ENCODE peak calls at places on chromosomes 12 and 14, in six cellular contexts. D, G, F, L, O and P are unnamed samples.

GRCh38 chr14:51850651-51851050 is 9.8 kb upstream of the GNG2 start:
- DNase-seq in D (no peak), G (no peak), F (no peak), L (no peak), O (no peak), P (no peak)

GRCh38 chr12:13373131-13373530 is 176.6 kb downstream of the EMP1 start:
- DNase-seq in D (no peak), G (no peak), F (no peak), L (no peak), O (no peak), P (no peak)

GRCh38 chr14:102351023-102351422 is 11.7 kb downstream of the CINP start:
- DNase-seq in D (no peak), G (no peak), F (no peak), L (no peak), O (peak), P (no peak)

GRCh38 chr14:21965042-21965441 is 291.4 kb upstream of the OR4E1 start:
- DNase-seq in D (no peak), G (no peak), F (no peak), L (no peak), O (no peak), P (no peak)

GRCh38 chr12:124240493-124240892 is 54.4 kb upstream of the RFLNA start:
- DNase-seq in D (no peak), G (no peak), F (no peak), L (no peak), O (no peak), P (no peak)

GRCh38 chr14:93745603-93746273 is 42.5 kb downstream of the PRIMA1 start:
- DNase-seq in D (no peak), G (no peak), F (no peak), L (no peak), O (no peak), P (no peak)

GRCh38 chr12:67415473-67415872 is 146.3 kb downstream of the CAND1 start:
- DNase-seq in D (no peak), G (no peak), F (no peak), L (peak), O (no peak), P (no peak)

GRCh38 chr12:49698619-49699545 is 8.3 kb downstream of the FMNL3 start:
- DNase-seq in D (no peak), G (no peak), F (no peak), L (peak), O (peak), P (no peak)

GRCh38 chr14:75970989-75971388 is 10.8 kb downstream of the TGFB3 start:
- DNase-seq in D (no peak), G (no peak), F (no peak), L (no peak), O (no peak), P (no peak)
- TF ChIP-seq CTCF in D (no peak), G (no peak), F (no peak), L (no peak), O (no peak), P (no peak)

DNA sequence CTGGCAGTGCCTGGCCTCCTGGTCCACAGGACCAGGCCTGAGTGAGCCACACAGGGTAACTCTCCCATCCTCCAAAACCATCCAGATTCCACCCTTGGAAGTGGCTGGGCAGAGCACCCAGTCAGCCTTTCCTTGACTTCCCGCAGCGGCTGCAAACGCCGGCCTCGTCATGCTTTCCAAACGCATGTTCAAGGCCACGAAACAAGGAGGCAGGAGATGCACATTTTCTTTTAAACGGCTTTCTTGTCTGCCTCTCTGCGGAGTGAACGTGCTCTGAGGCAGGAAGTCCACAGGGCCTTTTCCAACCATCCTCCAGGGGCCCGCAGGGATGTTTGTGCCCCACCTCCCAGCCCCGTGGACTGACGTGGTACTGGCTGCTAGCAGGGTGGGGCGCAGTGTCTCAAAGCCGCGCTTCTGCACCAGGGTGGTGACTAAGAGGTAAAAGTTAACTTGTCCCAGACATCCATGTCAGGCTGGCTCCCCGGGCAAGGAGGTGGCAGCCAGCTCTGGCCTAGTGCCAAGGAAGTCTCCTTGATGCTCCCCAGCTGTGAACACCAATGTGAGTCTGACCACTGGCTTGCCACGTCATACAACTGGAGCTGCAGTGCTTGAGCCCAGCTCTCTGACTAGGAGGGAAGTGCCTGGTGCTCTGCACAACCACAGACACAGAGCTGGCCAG is 45.0 kb downstream of the KCNA5 start:
- DNase-seq in D (no peak), G (no peak), F (peak), L (peak), O (no peak), P (no peak)
- TF ChIP-seq CTCF in D (no peak), G (no peak), F (no peak), L (no peak), O (no peak), P (no peak)

DNA sequence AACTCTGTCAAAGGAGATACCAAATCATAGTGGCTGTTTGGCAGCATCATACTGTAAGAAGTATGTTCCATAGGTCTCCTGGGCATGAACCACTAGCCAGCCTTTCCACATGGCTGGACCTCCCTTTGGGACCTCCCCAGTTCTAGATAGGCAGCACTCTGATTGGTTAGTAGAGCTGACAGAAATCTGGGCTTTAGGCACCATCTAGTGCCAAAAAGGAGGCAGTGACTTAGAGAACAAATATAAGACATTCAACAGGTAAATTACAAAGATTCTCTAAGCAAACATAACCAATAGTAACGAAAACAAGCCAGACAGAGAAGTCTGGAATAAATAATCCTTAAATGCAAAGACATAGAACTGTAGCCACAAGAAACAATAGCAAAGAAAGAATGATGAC is 148.0 kb upstream of the PDE3A start:
- DNase-seq in D (no peak), G (no peak), F (no peak), L (peak), O (no peak), P (no peak)
- TF ChIP-seq CTCF in D (peak), G (no peak), F (no peak), L (peak), O (peak), P (peak)

GRCh38 chr12:113561381-113561780 is 89.7 kb upstream of the LHX5 start:
- DNase-seq in D (no peak), G (no peak), F (no peak), L (no peak), O (no peak), P (no peak)
- TF ChIP-seq CTCF in D (no peak), G (no peak), F (no peak), L (no peak), O (no peak), P (no peak)

GRCh38 chr12:38669081-38669480 is 236.3 kb downstream of the CPNE8 start:
- DNase-seq in D (no peak), G (no peak), F (no peak), L (no peak), O (no peak), P (no peak)

GRCh38 chr12:38662851-38663250 is 242.5 kb downstream of the CPNE8 start:
- DNase-seq in D (no peak), G (no peak), F (no peak), L (peak), O (no peak), P (no peak)

GRCh38 chr12:38666425-38666824 is 239.0 kb downstream of the CPNE8 start:
- DNase-seq in D (no peak), G (no peak), F (no peak), L (no peak), O (no peak), P (no peak)

GRCh38 chr12:38669530-38669929 is 235.9 kb downstream of the CPNE8 start:
- DNase-seq in D (no peak), G (no peak), F (no peak), L (no peak), O (no peak), P (no peak)

DNA sequence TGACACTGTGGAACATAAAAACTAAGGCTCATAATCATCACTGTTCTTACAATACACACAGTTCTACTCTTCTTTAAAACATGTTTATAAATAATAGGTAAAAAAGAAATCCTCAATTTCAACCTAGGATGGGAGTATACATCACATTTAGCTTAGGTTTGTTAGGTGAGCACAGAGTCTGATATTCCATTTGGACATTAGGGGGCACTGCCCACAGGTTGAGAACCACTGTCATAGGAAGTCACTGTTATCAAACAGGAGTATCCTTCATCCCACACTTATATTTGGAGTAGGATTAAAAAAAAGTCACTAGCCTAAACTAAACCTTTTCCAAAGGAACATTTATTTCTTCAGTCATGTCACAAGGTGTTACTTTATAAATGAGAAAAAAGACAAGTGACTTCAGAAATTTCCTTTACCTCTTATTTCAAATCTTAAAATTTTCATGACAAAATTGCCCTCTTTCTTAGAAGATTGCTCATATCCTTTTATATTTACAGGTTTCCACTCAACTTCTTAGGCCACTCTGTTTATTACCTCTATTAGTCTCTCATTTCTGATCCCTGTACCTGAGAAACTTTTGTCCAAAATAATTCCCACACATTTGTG is 240.6 kb downstream of the CPNE8 start:
- DNase-seq in D (no peak), G (no peak), F (no peak), L (peak), O (no peak), P (no peak)
- TF ChIP-seq CTCF in D (no peak), G (no peak), F (no peak), L (peak), O (peak), P (peak)

GRCh38 chr12:7642876-7643309 is 22.8 kb downstream of the APOBEC1 start:
- DNase-seq in D (no peak), G (no peak), F (no peak), L (no peak), O (no peak), P (no peak)
- TF ChIP-seq CTCF in D (peak), G (peak), F (no peak), L (peak), O (peak), P (peak)

GRCh38 chr12:4580165-4580773 is 18.3 kb downstream of the DYRK4 start:
- DNase-seq in D (no peak), G (no peak), F (no peak), L (no peak), O (no peak), P (no peak)

GRCh38 chr12:4584896-4585295 is 22.9 kb downstream of the DYRK4 start:
- DNase-seq in D (no peak), G (no peak), F (no peak), L (no peak), O (no peak), P (no peak)

GRCh38 chr12:4584281-4584680 is 22.3 kb downstream of the DYRK4 start:
- DNase-seq in D (no peak), G (no peak), F (no peak), L (no peak), O (no peak), P (no peak)

GRCh38 chr12:4579305-4580097 is 17.5 kb downstream of the DYRK4 start:
- DNase-seq in D (no peak), G (no peak), F (no peak), L (peak), O (no peak), P (no peak)
- TF ChIP-seq CTCF in D (no peak), G (no peak), F (no peak), L (peak), O (peak), P (peak)

DNA sequence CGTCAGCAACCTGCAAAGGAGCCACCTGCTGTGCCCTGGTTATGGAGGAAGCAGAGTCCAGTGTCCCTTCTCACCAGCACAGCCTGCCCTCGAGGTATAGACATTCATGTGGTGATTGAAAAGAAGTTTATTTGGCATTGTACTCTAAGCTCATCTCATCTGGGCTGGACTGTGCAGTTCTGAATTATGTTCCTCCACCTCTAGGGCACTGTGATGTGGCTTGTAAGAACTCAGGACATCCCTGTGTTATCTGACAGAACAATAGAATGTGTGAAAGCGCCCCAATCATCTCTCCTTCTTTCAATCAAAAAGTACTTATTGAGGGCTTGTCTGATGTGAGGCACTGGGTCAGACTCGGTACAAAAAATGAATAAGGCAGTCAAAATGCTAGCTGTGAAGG is 140.1 kb downstream of the DHRS2 start:
- DNase-seq in D (no peak), G (no peak), F (no peak), L (no peak), O (no peak), P (no peak)
- TF ChIP-seq CTCF in D (no peak), G (no peak), F (no peak), L (no peak), O (no peak), P (no peak)

GRCh38 chr12:53738834-53739284 is 11.6 kb upstream of the CALCOCO1 start:
- DNase-seq in D (no peak), G (no peak), F (no peak), L (no peak), O (no peak), P (no peak)

GRCh38 chr12:53737494-53737808 is 10.2 kb upstream of the CALCOCO1 start:
- DNase-seq in D (no peak), G (no peak), F (no peak), L (no peak), O (no peak), P (no peak)

GRCh38 chr12:53737951-53738833 is 10.9 kb upstream of the CALCOCO1 start:
- DNase-seq in D (no peak), G (peak), F (no peak), L (no peak), O (no peak), P (no peak)

GRCh38 chr12:53739285-53740129 is 12.3 kb upstream of the CALCOCO1 start:
- DNase-seq in D (no peak), G (no peak), F (no peak), L (peak), O (no peak), P (no peak)

DNA sequence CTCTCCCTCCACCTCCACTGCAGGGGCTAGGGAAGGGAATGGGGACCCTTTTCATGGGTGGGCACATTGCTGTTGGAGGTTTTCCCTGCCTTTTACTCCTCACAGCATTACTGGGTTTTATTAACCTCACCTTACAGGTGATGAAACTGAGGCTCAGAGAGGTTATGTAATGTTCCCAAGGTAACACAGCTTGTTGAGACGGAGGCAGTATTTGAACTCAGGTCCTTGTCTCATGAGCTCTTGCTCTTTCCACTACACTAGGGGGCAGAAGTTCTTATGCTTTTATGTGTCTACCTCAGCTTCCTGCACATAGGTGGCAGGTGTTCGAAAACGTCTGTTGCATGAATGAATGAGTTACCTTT is 11.7 kb downstream of the CISTR start:
- DNase-seq in D (no peak), G (no peak), F (no peak), L (no peak), O (no peak), P (no peak)
- TF ChIP-seq CTCF in D (no peak), G (no peak), F (no peak), L (no peak), O (no peak), P (no peak)